ENCODE peak calls at places on chromosomes 4 and X, in four cellular contexts. One of them, this sample, is unnamed.

GRCh38 chrX:42459735-42460134 is 318.2 kb downstream of the PPP1R2C start:
- DNase-seq in GM04504: no peak
- DNase-seq in activated CD8-positive, alpha-beta memory T cell treated with anti-CD3 and anti-CD28 coated beads for 4 hours: no peak
- DNase-seq in mucosa of gallbladder: no peak
- DNase-seq in this sample: no peak

GRCh38 chrX:53263597-53264094 is 17.7 kb downstream of the IQSEC2 start:
- DNase-seq in GM04504: peak
- DNase-seq in activated CD8-positive, alpha-beta memory T cell treated with anti-CD3 and anti-CD28 coated beads for 4 hours: peak
- DNase-seq in mucosa of gallbladder: no peak
- DNase-seq in this sample: peak

GRCh38 chrX:33336783-33337182 is 125.4 kb upstream of the DMD start:
- DNase-seq in GM04504: no peak
- DNase-seq in activated CD8-positive, alpha-beta memory T cell treated with anti-CD3 and anti-CD28 coated beads for 4 hours: no peak
- DNase-seq in mucosa of gallbladder: no peak
- DNase-seq in this sample: no peak

GRCh38 chrX:123920065-123920785 is 41.3 kb upstream of the STAG2 start:
- DNase-seq in GM04504: peak
- DNase-seq in activated CD8-positive, alpha-beta memory T cell treated with anti-CD3 and anti-CD28 coated beads for 4 hours: no peak
- DNase-seq in mucosa of gallbladder: no peak
- DNase-seq in this sample: peak

GRCh38 chrX:110341189-110342035 is 17.2 kb upstream of the RTL9 start:
- DNase-seq in GM04504: peak
- DNase-seq in activated CD8-positive, alpha-beta memory T cell treated with anti-CD3 and anti-CD28 coated beads for 4 hours: no peak
- DNase-seq in mucosa of gallbladder: no peak
- DNase-seq in this sample: peak

GRCh38 chr4:83625807-83626206 is 89.9 kb downstream of the GPAT3 start:
- DNase-seq in GM04504: no peak
- DNase-seq in activated CD8-positive, alpha-beta memory T cell treated with anti-CD3 and anti-CD28 coated beads for 4 hours: no peak
- DNase-seq in mucosa of gallbladder: no peak
- DNase-seq in this sample: no peak

GRCh38 chrX:107465932-107466620 is 16.6 kb downstream of the FRMPD3 start:
- DNase-seq in GM04504: no peak
- DNase-seq in activated CD8-positive, alpha-beta memory T cell treated with anti-CD3 and anti-CD28 coated beads for 4 hours: no peak
- DNase-seq in mucosa of gallbladder: no peak
- DNase-seq in this sample: no peak

GRCh38 chrX:68695206-68695845 is 47.9 kb downstream of the STARD8 start:
- DNase-seq in GM04504: no peak
- DNase-seq in activated CD8-positive, alpha-beta memory T cell treated with anti-CD3 and anti-CD28 coated beads for 4 hours: no peak
- DNase-seq in mucosa of gallbladder: no peak
- DNase-seq in this sample: no peak

GRCh38 chr4:124275-125081 is at the start of gene ZNF718:
- DNase-seq in GM04504: peak
- DNase-seq in activated CD8-positive, alpha-beta memory T cell treated with anti-CD3 and anti-CD28 coated beads for 4 hours: peak
- DNase-seq in mucosa of gallbladder: peak
- DNase-seq in this sample: peak

This sample was measured in AG08395.